ENCODE peak calls at places on chromosomes 12 and 14, in nine cellular contexts. L is mammary epithelial cell, Q is esophagus squamous epithelium, N is GM12865, H is heart left ventricle, K is GM20000, D is CD14-positive monocyte, B is AG04450, A is thoracic aorta. S is an unnamed sample.
A peak's percentile ranks its signal among the peaks of the same experiment; 100 is the strongest.

GRCh38 chr14:74240794-74241610 is 1.8 kb downstream of the VSX2 start:
- DNase-seq in L (no peak), Q (no peak), N (no peak), H (no peak), K (peak; percentile 62), D (no peak), B (no peak), A (no peak), S (no peak)

GRCh38 chr12:6533653-6534157 is 612 bp upstream of the GAPDH start:
- DNase-seq in L (no peak), Q (no peak), N (peak; percentile 87), H (peak; percentile 85), K (peak; percentile 80), D (no peak), B (peak; percentile 59), A (no peak), S (peak; percentile 82)

GRCh38 chr12:7217475-7218069 is 28.1 kb downstream of the PEX5 start:
- DNase-seq in L (no peak), Q (no peak), N (no peak), H (no peak), K (no peak), D (no peak), B (no peak), A (no peak), S (no peak)

GRCh38 chr12:119156401-119156800 is 22.3 kb upstream of the HSPB8 start:
- DNase-seq in L (no peak), Q (no peak), N (no peak), H (peak; percentile 55), K (no peak), D (no peak), B (no peak), A (no peak), S (no peak)

GRCh38 chr14:54696998-54697397 is 130.1 kb downstream of the SAMD4A start:
- DNase-seq in L (peak; percentile 88), Q (no peak), N (no peak), H (peak; percentile 49), K (no peak), D (no peak), B (no peak), A (no peak), S (no peak)

GRCh38 chr12:15978431-15978950 is 67.4 kb downstream of the DERA start:
- DNase-seq in L (peak; percentile 19), Q (no peak), N (no peak), H (no peak), K (no peak), D (no peak), B (no peak), A (no peak), S (no peak)

GRCh38 chr12:15045451-15045850 is 72.6 kb downstream of the PDE6H start:
- DNase-seq in L (no peak), Q (no peak), N (no peak), H (no peak), K (no peak), D (no peak), B (no peak), A (no peak), S (no peak)

GRCh38 chr14:101709962-101710891 is 51.3 kb upstream of the PPP2R5C start:
- DNase-seq in L (peak; percentile 11), Q (no peak), N (no peak), H (no peak), K (no peak), D (no peak), B (no peak), A (no peak), S (peak; percentile 45)

GRCh38 chr12:2973566-2973965 is 14.4 kb downstream of the TEAD4 start:
- DNase-seq in L (no peak), Q (no peak), N (no peak), H (no peak), K (no peak), D (no peak), B (no peak), A (no peak), S (no peak)

GRCh38 chr12:133105620-133106019 is 24.5 kb downstream of the ZNF891 start:
- DNase-seq in L (no peak), Q (no peak), N (no peak), H (no peak), K (no peak), D (no peak), B (no peak), A (no peak), S (no peak)

GRCh38 chr12:10928746-10929286 is at the start of gene PRH2:
- DNase-seq in L (no peak), Q (no peak), N (no peak), H (no peak), K (no peak), D (no peak), B (no peak), A (no peak), S (no peak)

GRCh38 chr14:83702619-83703018 is 1827.3 kb upstream of the FLRT2 start:
- DNase-seq in L (no peak), Q (no peak), N (no peak), H (no peak), K (no peak), D (no peak), B (no peak), A (no peak), S (no peak)

GRCh38 chr14:96239759-96240158 is 16.3 kb upstream of the BDKRB1 start:
- DNase-seq in L (no peak), Q (no peak), N (no peak), H (no peak), K (no peak), D (no peak), B (no peak), A (no peak), S (peak; percentile 79)

GRCh38 chr14:33343016-33343415 is 404.3 kb downstream of the NPAS3 start:
- DNase-seq in L (no peak), Q (no peak), N (no peak), H (no peak), K (no peak), D (no peak), B (no peak), A (no peak), S (no peak)

GRCh38 chr12:121579981-121580868 is 598 bp downstream of the KDM2B start:
- DNase-seq in L (peak; percentile 33), Q (peak; percentile 20), N (peak; percentile 68), H (peak; percentile 69), K (peak; percentile 82), D (no peak), B (no peak), A (no peak), S (peak; percentile 86)

GRCh38 chr14:76811561-76811960 is 1.1 kb downstream of the ANGEL1 start:
- DNase-seq in L (peak; percentile 6), Q (no peak), N (no peak), H (no peak), K (no peak), D (no peak), B (no peak), A (no peak), S (no peak)

GRCh38 chr12:123364532-123365140 is at the start of gene SBNO1:
- DNase-seq in L (peak; percentile 84), Q (peak; percentile 73), N (peak; percentile 96), H (peak; percentile 92), K (peak; percentile 96), D (peak; percentile 91), B (peak; percentile 74), A (peak; percentile 73), S (peak; percentile 90)

GRCh38 chr12:3303410-3304136 is 187.4 kb upstream of the PRMT8 start:
- DNase-seq in L (peak; percentile 68), Q (no peak), N (no peak), H (no peak), K (no peak), D (no peak), B (no peak), A (no peak), S (no peak)

GRCh38 chr12:122467983-122468382 is 32.7 kb downstream of the ZCCHC8 start:
- DNase-seq in L (peak; percentile 99), Q (no peak), N (no peak), H (no peak), K (no peak), D (no peak), B (no peak), A (no peak), S (no peak)

GRCh38 chr14:35534130-35534883 is at the start of gene INSM2:
- DNase-seq in L (no peak), Q (no peak), N (peak; percentile 28), H (no peak), K (peak; percentile 29), D (no peak), B (no peak), A (no peak), S (no peak)

GRCh38 chr12:69383074-69383473 is 23.5 kb downstream of the YEATS4 start:
- DNase-seq in L (peak; percentile 69), Q (no peak), N (no peak), H (no peak), K (no peak), D (no peak), B (no peak), A (no peak), S (no peak)

GRCh38 chr12:94208433-94208921 is 60.1 kb downstream of the PLXNC1 start:
- DNase-seq in L (no peak), Q (no peak), N (peak; percentile 83), H (no peak), K (peak; percentile 42), D (no peak), B (no peak), A (no peak), S (no peak)
- TF ChIP-seq CTCF in L (no peak), Q (no peak), N (no peak), H (no peak), K (no peak), D (no peak), B (no peak), A (no peak), S (no peak)

GRCh38 chr12:12503384-12504078 is 59.1 kb downstream of the DUSP16 start:
- DNase-seq in L (no peak), Q (no peak), N (peak; percentile 71), H (no peak), K (no peak), D (no peak), B (no peak), A (no peak), S (no peak)
- TF ChIP-seq CTCF in L (no peak), Q (no peak), N (peak; percentile 16), H (no peak), K (no peak), D (no peak), B (no peak), A (no peak), S (no peak)

DNA sequence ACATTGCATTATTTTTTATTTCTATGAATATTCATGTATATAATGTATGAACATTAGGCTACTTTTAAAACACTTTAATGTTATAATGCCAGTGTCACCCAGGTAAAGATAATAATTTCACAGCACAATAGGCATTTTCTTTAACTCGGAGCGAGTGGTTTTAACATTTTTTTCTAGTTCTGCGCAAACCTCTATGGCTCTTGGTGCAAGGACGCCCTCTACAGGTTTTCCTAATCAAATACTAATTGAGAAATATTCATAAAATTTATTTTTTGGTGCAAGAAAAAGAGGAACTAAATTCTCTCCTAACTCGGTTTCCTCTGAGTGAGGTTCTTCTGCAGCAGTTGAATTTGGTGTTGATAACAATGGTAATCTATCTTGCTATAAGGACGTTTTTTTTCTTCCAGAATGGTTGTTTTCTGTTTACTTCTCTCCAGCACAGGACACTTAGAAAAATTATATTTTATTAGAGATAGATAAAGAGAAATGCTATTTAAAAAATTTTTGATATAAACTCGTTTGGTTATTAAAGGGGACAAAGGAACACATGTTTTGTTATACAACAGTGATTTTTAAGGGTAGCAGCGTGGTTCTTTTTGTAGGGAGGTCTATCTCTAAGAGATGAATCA is 2.4 kb upstream of the WIF1 start:
- DNase-seq in L (peak; percentile 6), Q (no peak), N (peak; percentile 56), H (no peak), K (peak; percentile 33), D (no peak), B (no peak), A (no peak), S (peak; percentile 33)
- TF ChIP-seq CTCF in L (peak; percentile 78), Q (peak; percentile 26), N (peak; percentile 54), H (peak; percentile 64), K (peak; percentile 43), D (peak; percentile 78), B (peak; percentile 73), A (no peak), S (peak; percentile 55)

GRCh38 chr14:65102441-65103149 is at the start of gene MAX:
- DNase-seq in L (peak; percentile 98), Q (peak; percentile 92), N (peak; percentile 99), H (peak; percentile 99), K (peak; percentile 98), D (peak; percentile 99), B (peak; percentile 96), A (peak; percentile 95), S (peak; percentile 99)
- TF ChIP-seq CTCF in L (no peak), Q (no peak), N (no peak), H (no peak), K (no peak), D (no peak), B (no peak), A (no peak), S (no peak)